ENCODE peak calls at places on chromosomes 12 and 14, in six cellular contexts. One of them, this sample, is unnamed. For H3K9me3, the result is how much of the 10 kb centered on the place peaks cover.

GRCh38 chr12:62909340-62909739 is 25.6 kb downstream of the PPM1H start:
- DNase-seq in CD8-positive, alpha-beta memory T cell: no peak
- DNase-seq in OCI-LY7: no peak
- DNase-seq in heart right ventricle: no peak
- DNase-seq in tibial artery: no peak
- DNase-seq in adipocyte: no peak
- DNase-seq in this sample: no peak

GRCh38 chr12:67068204-67068731 is 200.9 kb upstream of the CAND1 start:
- DNase-seq in OCI-LY7: peak
- DNase-seq in adipocyte: peak
- DNase-seq in tibial artery: no peak
- DNase-seq in heart right ventricle: no peak
- DNase-seq in CD8-positive, alpha-beta memory T cell: no peak
- DNase-seq in this sample: no peak

GRCh38 chr12:131274906-131275305 is 321.2 kb downstream of the ADGRD1 start:
- DNase-seq in heart right ventricle: no peak
- DNase-seq in adipocyte: no peak
- DNase-seq in OCI-LY7: no peak
- DNase-seq in CD8-positive, alpha-beta memory T cell: peak
- DNase-seq in tibial artery: no peak
- DNase-seq in this sample: no peak

GRCh38 chr12:50415899-50416479 is 15.3 kb downstream of the LARP4 start:
- DNase-seq in adipocyte: no peak
- DNase-seq in heart right ventricle: no peak
- DNase-seq in CD8-positive, alpha-beta memory T cell: no peak
- DNase-seq in OCI-LY7: no peak
- DNase-seq in tibial artery: no peak
- DNase-seq in this sample: no peak

GRCh38 chr12:90015228-90015627 is 306.6 kb upstream of the ATP2B1 start:
- DNase-seq in CD8-positive, alpha-beta memory T cell: no peak
- DNase-seq in heart right ventricle: no peak
- DNase-seq in OCI-LY7: no peak
- DNase-seq in adipocyte: no peak
- DNase-seq in tibial artery: no peak
- DNase-seq in this sample: no peak

GRCh38 chr12:22287776-22288621 is 46.5 kb downstream of the ST8SIA1 start:
- DNase-seq in adipocyte: no peak
- DNase-seq in tibial artery: no peak
- DNase-seq in heart right ventricle: no peak
- DNase-seq in OCI-LY7: no peak
- DNase-seq in CD8-positive, alpha-beta memory T cell: peak
- DNase-seq in this sample: peak

GRCh38 chr12:87365423-87365822 is 663.8 kb downstream of the C12orf50 start:
- DNase-seq in adipocyte: no peak
- DNase-seq in tibial artery: no peak
- DNase-seq in heart right ventricle: no peak
- DNase-seq in OCI-LY7: no peak
- DNase-seq in CD8-positive, alpha-beta memory T cell: no peak
- DNase-seq in this sample: no peak

GRCh38 chr12:22126758-22127157 is 80.7 kb downstream of the CMAS start:
- DNase-seq in CD8-positive, alpha-beta memory T cell: no peak
- DNase-seq in adipocyte: no peak
- DNase-seq in OCI-LY7: no peak
- DNase-seq in tibial artery: no peak
- DNase-seq in heart right ventricle: no peak
- DNase-seq in this sample: no peak

GRCh38 chr14:99628832-99629618 is 15.9 kb upstream of the HHIPL1 start:
- DNase-seq in CD8-positive, alpha-beta memory T cell: peak
- DNase-seq in adipocyte: peak
- DNase-seq in tibial artery: peak
- DNase-seq in OCI-LY7: peak
- DNase-seq in heart right ventricle: peak
- DNase-seq in this sample: peak

GRCh38 chr14:23569443-23570151 is 2.0 kb upstream of the AP1G2 start:
- DNase-seq in adipocyte: no peak
- DNase-seq in heart right ventricle: no peak
- DNase-seq in tibial artery: no peak
- DNase-seq in OCI-LY7: no peak
- DNase-seq in CD8-positive, alpha-beta memory T cell: no peak
- DNase-seq in this sample: no peak

GRCh38 chr12:58877243-58877743 is 43.0 kb downstream of the LRIG3 start:
- DNase-seq in OCI-LY7: no peak
- DNase-seq in CD8-positive, alpha-beta memory T cell: no peak
- DNase-seq in adipocyte: peak
- DNase-seq in heart right ventricle: no peak
- DNase-seq in tibial artery: no peak
- DNase-seq in this sample: peak

GRCh38 chr12:16347391-16348298 is at the start of gene MGST1:
- DNase-seq in CD8-positive, alpha-beta memory T cell: no peak
- DNase-seq in tibial artery: peak
- DNase-seq in adipocyte: peak
- DNase-seq in heart right ventricle: peak
- DNase-seq in OCI-LY7: peak
- DNase-seq in this sample: peak

GRCh38 chr12:47307680-47308399 is 228.1 kb upstream of the AMIGO2 start:
- DNase-seq in adipocyte: peak
- DNase-seq in CD8-positive, alpha-beta memory T cell: peak
- DNase-seq in heart right ventricle: no peak
- DNase-seq in tibial artery: peak
- DNase-seq in OCI-LY7: peak
- DNase-seq in this sample: peak

GRCh38 chr14:94103554-94104165 is 6.9 kb upstream of the IFI27 start:
- DNase-seq in CD8-positive, alpha-beta memory T cell: no peak
- DNase-seq in adipocyte: no peak
- DNase-seq in heart right ventricle: no peak
- DNase-seq in OCI-LY7: no peak
- DNase-seq in tibial artery: no peak
- DNase-seq in this sample: no peak

GRCh38 chr12:125688881-125689280 is 623.6 kb downstream of the AACS start:
- DNase-seq in tibial artery: no peak
- DNase-seq in OCI-LY7: no peak
- DNase-seq in adipocyte: no peak
- DNase-seq in heart right ventricle: no peak
- DNase-seq in CD8-positive, alpha-beta memory T cell: no peak
- DNase-seq in this sample: no peak

GRCh38 chr14:76514599-76514998 is 138.7 kb downstream of the ESRRB start:
- DNase-seq in adipocyte: no peak
- DNase-seq in CD8-positive, alpha-beta memory T cell: no peak
- DNase-seq in heart right ventricle: no peak
- DNase-seq in OCI-LY7: peak
- DNase-seq in tibial artery: no peak
- DNase-seq in this sample: peak

GRCh38 chr12:47791874-47792273 is 18.8 kb downstream of the SLC48A1 start:
- DNase-seq in adipocyte: no peak
- DNase-seq in heart right ventricle: no peak
- DNase-seq in CD8-positive, alpha-beta memory T cell: no peak
- DNase-seq in OCI-LY7: no peak
- DNase-seq in tibial artery: no peak
- DNase-seq in this sample: no peak

GRCh38 chr14:103656031-103656757 is 27.2 kb downstream of the KLC1 start:
- DNase-seq in tibial artery: no peak
- DNase-seq in OCI-LY7: no peak
- DNase-seq in CD8-positive, alpha-beta memory T cell: no peak
- DNase-seq in heart right ventricle: no peak
- DNase-seq in adipocyte: no peak
- DNase-seq in this sample: no peak

GRCh38 chr14:94917041-94917600 is 147.2 kb upstream of the GSC start:
- DNase-seq in adipocyte: no peak
- DNase-seq in CD8-positive, alpha-beta memory T cell: no peak
- DNase-seq in heart right ventricle: no peak
- DNase-seq in OCI-LY7: no peak
- DNase-seq in tibial artery: no peak
- DNase-seq in this sample: no peak

GRCh38 chr14:20499108-20499507 is 6.2 kb upstream of the RNASE10 start:
- DNase-seq in heart right ventricle: no peak
- DNase-seq in CD8-positive, alpha-beta memory T cell: no peak
- DNase-seq in OCI-LY7: no peak
- DNase-seq in adipocyte: no peak
- DNase-seq in tibial artery: no peak
- DNase-seq in this sample: no peak

GRCh38 chr12:71731439-71732356 is 23.0 kb upstream of the RAB21 start:
- DNase-seq in heart right ventricle: no peak
- DNase-seq in adipocyte: no peak
- DNase-seq in tibial artery: no peak
- DNase-seq in CD8-positive, alpha-beta memory T cell: no peak
- DNase-seq in OCI-LY7: peak
- DNase-seq in this sample: no peak

GRCh38 chr12:72679147-72679757 is 407.1 kb downstream of the TRHDE start:
- DNase-seq in heart right ventricle: no peak
- DNase-seq in adipocyte: no peak
- DNase-seq in tibial artery: no peak
- DNase-seq in OCI-LY7: no peak
- DNase-seq in CD8-positive, alpha-beta memory T cell: no peak
- DNase-seq in this sample: no peak

GRCh38 chr12:55742719-55743130 is at the start of gene GDF11:
- DNase-seq in OCI-LY7: peak
- DNase-seq in tibial artery: peak
- DNase-seq in adipocyte: peak
- DNase-seq in CD8-positive, alpha-beta memory T cell: peak
- DNase-seq in heart right ventricle: peak
- DNase-seq in this sample: peak

GRCh38 chr12:84994436-84994835 is 41.6 kb downstream of the TSPAN19 start:
- DNase-seq in OCI-LY7: no peak
- DNase-seq in heart right ventricle: no peak
- DNase-seq in adipocyte: peak
- DNase-seq in tibial artery: no peak
- DNase-seq in CD8-positive, alpha-beta memory T cell: no peak
- DNase-seq in this sample: no peak

GRCh38 chr14:32611752-32612151 is 282.7 kb downstream of the AKAP6 start:
- DNase-seq in OCI-LY7: no peak
- DNase-seq in heart right ventricle: no peak
- DNase-seq in adipocyte: peak
- DNase-seq in tibial artery: no peak
- DNase-seq in CD8-positive, alpha-beta memory T cell: no peak
- DNase-seq in this sample: no peak

GRCh38 chr12:95099270-95099790 is 25.9 kb upstream of the NR2C1 start:
- DNase-seq in heart right ventricle: no peak
- DNase-seq in CD8-positive, alpha-beta memory T cell: no peak
- DNase-seq in OCI-LY7: no peak
- DNase-seq in tibial artery: no peak
- DNase-seq in adipocyte: no peak
- DNase-seq in this sample: no peak

GRCh38 chr14:51616256-51616655 is 35.5 kb upstream of the FRMD6 start:
- DNase-seq in tibial artery: no peak
- DNase-seq in heart right ventricle: no peak
- DNase-seq in OCI-LY7: no peak
- DNase-seq in adipocyte: no peak
- DNase-seq in CD8-positive, alpha-beta memory T cell: no peak
- DNase-seq in this sample: no peak

GRCh38 chr14:66650491-66650911 is 142.6 kb downstream of the GPHN start:
- DNase-seq in OCI-LY7: no peak
- DNase-seq in tibial artery: no peak
- DNase-seq in CD8-positive, alpha-beta memory T cell: no peak
- DNase-seq in heart right ventricle: no peak
- DNase-seq in adipocyte: no peak
- DNase-seq in this sample: no peak

DNA sequence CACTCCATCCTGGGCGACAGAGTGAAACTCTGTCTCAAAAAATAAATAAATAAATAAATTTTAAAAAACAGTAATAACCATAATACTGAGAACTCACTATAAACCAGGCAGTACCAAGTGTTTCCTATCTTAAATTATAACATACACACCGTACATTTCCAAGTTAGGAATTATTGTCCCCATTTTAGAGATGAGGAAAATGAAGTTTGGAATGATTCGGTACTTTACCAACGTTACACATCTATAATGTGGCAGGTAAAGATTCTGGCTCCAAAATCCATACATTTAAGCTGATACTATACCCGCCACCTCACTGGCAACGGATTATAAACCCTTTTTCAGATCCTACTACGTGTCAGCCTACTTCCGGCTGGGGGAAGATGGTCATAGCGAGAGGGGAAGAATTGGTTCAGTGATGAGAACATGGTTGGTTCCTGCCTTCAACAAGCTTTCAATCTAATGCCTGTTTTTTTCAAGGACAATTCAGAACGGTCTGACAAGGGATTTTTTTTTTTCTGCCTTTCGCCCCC is 105.9 kb upstream of the ATF7IP start:
- DNase-seq in adipocyte: no peak
- DNase-seq in CD8-positive, alpha-beta memory T cell: no peak
- DNase-seq in tibial artery: no peak
- DNase-seq in OCI-LY7: no peak
- DNase-seq in heart right ventricle: no peak
- DNase-seq in this sample: no peak
- H3K9me3 ChIP-seq in adipocyte: under half
- H3K9me3 ChIP-seq in CD8-positive, alpha-beta memory T cell: under half
- H3K9me3 ChIP-seq in tibial artery: under half
- H3K9me3 ChIP-seq in OCI-LY7: under half
- H3K9me3 ChIP-seq in heart right ventricle: under half
- H3K9me3 ChIP-seq in this sample: under half

GRCh38 chr12:133222211-133222610 is 13.5 kb downstream of the ANHX start:
- DNase-seq in CD8-positive, alpha-beta memory T cell: no peak
- DNase-seq in OCI-LY7: no peak
- DNase-seq in heart right ventricle: no peak
- DNase-seq in adipocyte: no peak
- DNase-seq in tibial artery: no peak
- DNase-seq in this sample: no peak
- H3K9me3 ChIP-seq in CD8-positive, alpha-beta memory T cell: under half
- H3K9me3 ChIP-seq in OCI-LY7: under half
- H3K9me3 ChIP-seq in heart right ventricle: half or more
- H3K9me3 ChIP-seq in adipocyte: half or more
- H3K9me3 ChIP-seq in tibial artery: under half
- H3K9me3 ChIP-seq in this sample: under half

DNA sequence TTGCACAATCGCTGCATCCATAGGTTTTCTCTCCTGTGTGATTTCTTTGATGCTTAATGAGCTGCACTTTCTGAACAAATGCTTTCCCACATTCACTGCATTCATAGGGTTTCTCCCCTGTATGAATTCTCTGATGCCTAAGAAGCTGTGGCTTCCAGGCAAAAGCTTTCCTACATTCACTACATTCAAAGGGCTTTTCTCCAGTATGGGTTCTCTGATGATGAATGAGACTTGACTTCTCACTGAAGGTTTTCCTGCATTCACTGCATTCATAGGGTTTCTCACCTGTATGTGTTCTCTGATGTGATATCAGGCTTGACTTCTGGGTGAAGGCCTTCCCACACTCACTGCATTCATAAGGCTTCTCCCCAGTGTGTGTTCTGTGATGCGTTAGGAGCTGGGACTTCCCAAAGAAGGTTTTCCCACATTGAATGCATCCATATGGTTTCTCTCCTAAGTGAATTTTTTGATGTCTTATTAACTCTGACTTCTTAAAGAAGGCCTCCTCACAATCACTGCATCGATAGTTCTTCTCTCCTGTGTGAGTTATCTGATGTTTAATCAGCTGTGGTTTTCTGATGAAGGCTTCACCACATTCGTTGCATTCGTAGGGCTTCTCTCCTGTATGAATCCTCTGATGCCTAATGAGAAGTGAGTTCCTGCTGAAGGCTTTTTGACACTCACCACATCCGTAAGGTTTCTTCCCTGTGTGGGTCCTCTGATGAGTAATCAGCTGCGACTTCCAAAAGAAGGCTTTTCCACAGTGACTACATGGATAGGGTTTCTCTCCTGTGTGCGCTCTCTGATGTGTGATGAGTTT is 30.3 kb downstream of the ZNF605 start:
- DNase-seq in CD8-positive, alpha-beta memory T cell: no peak
- DNase-seq in heart right ventricle: no peak
- DNase-seq in tibial artery: no peak
- DNase-seq in adipocyte: no peak
- DNase-seq in OCI-LY7: no peak
- DNase-seq in this sample: no peak
- H3K9me3 ChIP-seq in CD8-positive, alpha-beta memory T cell: half or more
- H3K9me3 ChIP-seq in heart right ventricle: half or more
- H3K9me3 ChIP-seq in tibial artery: half or more
- H3K9me3 ChIP-seq in adipocyte: half or more
- H3K9me3 ChIP-seq in OCI-LY7: half or more
- H3K9me3 ChIP-seq in this sample: half or more

GRCh38 chr12:79558924-79559469 is 131.8 kb downstream of the PAWR start:
- DNase-seq in heart right ventricle: no peak
- DNase-seq in adipocyte: no peak
- DNase-seq in CD8-positive, alpha-beta memory T cell: no peak
- DNase-seq in OCI-LY7: no peak
- DNase-seq in tibial artery: no peak
- DNase-seq in this sample: no peak
- H3K9me3 ChIP-seq in heart right ventricle: under half
- H3K9me3 ChIP-seq in adipocyte: under half
- H3K9me3 ChIP-seq in CD8-positive, alpha-beta memory T cell: under half
- H3K9me3 ChIP-seq in OCI-LY7: under half
- H3K9me3 ChIP-seq in tibial artery: under half
- H3K9me3 ChIP-seq in this sample: under half